ENCODE peak calls at places on chromosome 12, in seven cellular contexts. One of them, this sample, is unnamed.

GRCh38 chr12:79000501-79000900 is 135.9 kb downstream of the SYT1 start:
- DNase-seq in ovary: no peak
- DNase-seq in PC-9: no peak
- DNase-seq in fibroblast of the aortic adventitia: peak; percentile 48
- DNase-seq in CD8-positive, alpha-beta memory T cell: no peak
- DNase-seq in cardiac fibroblast: peak; percentile 32
- DNase-seq in skeletal muscle cell: no peak
- DNase-seq in this sample: no peak

GRCh38 chr12:80861636-80862378 is 75.9 kb downstream of the LIN7A start:
- DNase-seq in ovary: no peak
- DNase-seq in PC-9: no peak
- DNase-seq in fibroblast of the aortic adventitia: peak; percentile 60
- DNase-seq in CD8-positive, alpha-beta memory T cell: no peak
- DNase-seq in cardiac fibroblast: peak; percentile 66
- DNase-seq in skeletal muscle cell: peak; percentile 46
- DNase-seq in this sample: no peak

GRCh38 chr12:29899212-29899931 is 115.6 kb upstream of the TMTC1 start:
- DNase-seq in ovary: no peak
- DNase-seq in PC-9: no peak
- DNase-seq in fibroblast of the aortic adventitia: no peak
- DNase-seq in CD8-positive, alpha-beta memory T cell: no peak
- DNase-seq in cardiac fibroblast: no peak
- DNase-seq in skeletal muscle cell: no peak
- DNase-seq in this sample: no peak

GRCh38 chr12:40099423-40099853 is 6.4 kb downstream of the SLC2A13 start:
- DNase-seq in ovary: no peak
- DNase-seq in PC-9: no peak
- DNase-seq in fibroblast of the aortic adventitia: no peak
- DNase-seq in CD8-positive, alpha-beta memory T cell: no peak
- DNase-seq in cardiac fibroblast: no peak
- DNase-seq in skeletal muscle cell: no peak
- DNase-seq in this sample: no peak

GRCh38 chr12:109732321-109733305 is 19.0 kb downstream of the FAM222A start:
- DNase-seq in ovary: no peak
- DNase-seq in PC-9: no peak
- DNase-seq in fibroblast of the aortic adventitia: no peak
- DNase-seq in CD8-positive, alpha-beta memory T cell: peak; percentile 26
- DNase-seq in cardiac fibroblast: no peak
- DNase-seq in skeletal muscle cell: no peak
- DNase-seq in this sample: peak; percentile 59

GRCh38 chr12:117118838-117119591 is 19.8 kb upstream of the TESC start:
- DNase-seq in ovary: no peak
- DNase-seq in PC-9: no peak
- DNase-seq in fibroblast of the aortic adventitia: no peak
- DNase-seq in CD8-positive, alpha-beta memory T cell: no peak
- DNase-seq in cardiac fibroblast: no peak
- DNase-seq in skeletal muscle cell: no peak
- DNase-seq in this sample: no peak

GRCh38 chr12:80794506-80794905 is 77.8 kb downstream of the MYF5 start:
- DNase-seq in ovary: no peak
- DNase-seq in PC-9: no peak
- DNase-seq in fibroblast of the aortic adventitia: peak; percentile 7
- DNase-seq in CD8-positive, alpha-beta memory T cell: no peak
- DNase-seq in cardiac fibroblast: no peak
- DNase-seq in skeletal muscle cell: no peak
- DNase-seq in this sample: no peak

GRCh38 chr12:122870867-122871664 is 24.9 kb downstream of the VPS37B start:
- DNase-seq in ovary: no peak
- DNase-seq in PC-9: no peak
- DNase-seq in fibroblast of the aortic adventitia: peak; percentile 76
- DNase-seq in CD8-positive, alpha-beta memory T cell: peak; percentile 20
- DNase-seq in cardiac fibroblast: peak; percentile 52
- DNase-seq in skeletal muscle cell: no peak
- DNase-seq in this sample: no peak

GRCh38 chr12:52186135-52186840 is 5.5 kb downstream of the KRT80 start:
- DNase-seq in ovary: no peak
- DNase-seq in PC-9: peak; percentile 94
- DNase-seq in fibroblast of the aortic adventitia: peak; percentile 82
- DNase-seq in CD8-positive, alpha-beta memory T cell: no peak
- DNase-seq in cardiac fibroblast: peak; percentile 85
- DNase-seq in skeletal muscle cell: no peak
- DNase-seq in this sample: no peak

GRCh38 chr12:64633940-64634337 is 23.6 kb downstream of the RASSF3 start:
- DNase-seq in ovary: peak; percentile 39
- DNase-seq in PC-9: peak; percentile 69
- DNase-seq in fibroblast of the aortic adventitia: peak; percentile 61
- DNase-seq in CD8-positive, alpha-beta memory T cell: peak; percentile 56
- DNase-seq in cardiac fibroblast: peak; percentile 77
- DNase-seq in skeletal muscle cell: no peak
- DNase-seq in this sample: peak; percentile 85

GRCh38 chr12:86264451-86265328 is 8.5 kb upstream of the MGAT4C start:
- DNase-seq in ovary: no peak
- DNase-seq in PC-9: peak; percentile 70
- DNase-seq in fibroblast of the aortic adventitia: no peak
- DNase-seq in CD8-positive, alpha-beta memory T cell: peak; percentile 33
- DNase-seq in cardiac fibroblast: no peak
- DNase-seq in skeletal muscle cell: no peak
- DNase-seq in this sample: no peak

GRCh38 chr12:76158518-76159321 is 74.2 kb upstream of the NAP1L1 start:
- DNase-seq in ovary: no peak
- DNase-seq in PC-9: no peak
- DNase-seq in fibroblast of the aortic adventitia: peak; percentile 83
- DNase-seq in CD8-positive, alpha-beta memory T cell: peak; percentile 67
- DNase-seq in cardiac fibroblast: peak; percentile 84
- DNase-seq in skeletal muscle cell: peak; percentile 62
- DNase-seq in this sample: no peak

GRCh38 chr12:31362115-31362758 is 36.3 kb upstream of the SINHCAF start:
- DNase-seq in ovary: no peak
- DNase-seq in PC-9: peak; percentile 46
- DNase-seq in fibroblast of the aortic adventitia: no peak
- DNase-seq in CD8-positive, alpha-beta memory T cell: no peak
- DNase-seq in cardiac fibroblast: no peak
- DNase-seq in skeletal muscle cell: no peak
- DNase-seq in this sample: no peak

GRCh38 chr12:508795-509194 is 49.1 kb downstream of the B4GALNT3 start:
- DNase-seq in ovary: no peak
- DNase-seq in PC-9: peak; percentile 91
- DNase-seq in fibroblast of the aortic adventitia: no peak
- DNase-seq in CD8-positive, alpha-beta memory T cell: no peak
- DNase-seq in cardiac fibroblast: no peak
- DNase-seq in skeletal muscle cell: no peak
- DNase-seq in this sample: no peak

GRCh38 chr12:76643438-76643837 is 83.9 kb upstream of the OSBPL8 start:
- DNase-seq in ovary: no peak
- DNase-seq in PC-9: no peak
- DNase-seq in fibroblast of the aortic adventitia: peak; percentile 10
- DNase-seq in CD8-positive, alpha-beta memory T cell: no peak
- DNase-seq in cardiac fibroblast: no peak
- DNase-seq in skeletal muscle cell: no peak
- DNase-seq in this sample: no peak

GRCh38 chr12:105451211-105451610 is 120.7 kb downstream of the C12orf75 start:
- DNase-seq in ovary: no peak
- DNase-seq in PC-9: no peak
- DNase-seq in fibroblast of the aortic adventitia: peak; percentile 71
- DNase-seq in CD8-positive, alpha-beta memory T cell: no peak
- DNase-seq in cardiac fibroblast: peak; percentile 78
- DNase-seq in skeletal muscle cell: peak; percentile 57
- DNase-seq in this sample: no peak

GRCh38 chr12:62248873-62249272 is 11.3 kb upstream of the USP15 start:
- DNase-seq in ovary: no peak
- DNase-seq in PC-9: no peak
- DNase-seq in fibroblast of the aortic adventitia: peak; percentile 70
- DNase-seq in CD8-positive, alpha-beta memory T cell: no peak
- DNase-seq in cardiac fibroblast: no peak
- DNase-seq in skeletal muscle cell: no peak
- DNase-seq in this sample: no peak

DNA sequence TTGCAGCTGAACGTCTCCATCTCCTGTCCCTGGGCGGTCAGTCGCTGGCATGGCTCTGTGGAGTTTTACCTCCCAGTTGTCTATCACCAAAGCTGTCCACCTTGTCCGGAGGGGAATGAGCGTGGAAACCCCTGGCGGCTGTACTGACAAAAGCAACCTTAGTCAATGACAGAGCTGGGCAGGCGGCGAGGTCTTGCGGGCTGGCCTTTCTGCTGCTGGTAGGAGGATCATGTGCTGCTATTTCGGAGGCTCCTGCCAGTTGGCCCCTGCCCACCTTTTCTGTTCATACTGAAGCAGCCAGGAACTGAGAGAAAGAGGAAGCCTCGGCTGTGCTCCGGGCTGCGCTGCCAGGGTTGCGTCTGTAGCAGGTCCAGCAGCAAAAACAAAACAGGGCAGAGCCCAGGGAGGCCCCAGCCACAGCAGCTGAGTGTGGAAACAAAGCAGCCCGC is 57.7 kb downstream of the HMGA2 start:
- DNase-seq in ovary: peak; percentile 83
- DNase-seq in PC-9: no peak
- DNase-seq in fibroblast of the aortic adventitia: peak; percentile 96
- DNase-seq in CD8-positive, alpha-beta memory T cell: no peak
- DNase-seq in cardiac fibroblast: peak; percentile 61
- DNase-seq in skeletal muscle cell: peak; percentile 52
- DNase-seq in this sample: peak; percentile 91
- H3K4me3 ChIP-seq in ovary: peak overlapping the region; percentile 43
- H3K4me3 ChIP-seq in PC-9: no peak overlapping the region
- H3K4me3 ChIP-seq in fibroblast of the aortic adventitia: peak overlapping the region; percentile 62
- H3K4me3 ChIP-seq in CD8-positive, alpha-beta memory T cell: no peak overlapping the region
- H3K4me3 ChIP-seq in cardiac fibroblast: no peak overlapping the region
- H3K4me3 ChIP-seq in skeletal muscle cell: peak overlapping the region; percentile 25
- H3K4me3 ChIP-seq in this sample: peak overlapping the region; percentile 23

GRCh38 chr12:114679452-114679875 is 4.5 kb downstream of the TBX3 start:
- DNase-seq in ovary: no peak
- DNase-seq in PC-9: no peak
- DNase-seq in fibroblast of the aortic adventitia: no peak
- DNase-seq in CD8-positive, alpha-beta memory T cell: no peak
- DNase-seq in cardiac fibroblast: peak; percentile 35
- DNase-seq in skeletal muscle cell: no peak
- DNase-seq in this sample: no peak

GRCh38 chr12:114676142-114676741 is 7.7 kb downstream of the TBX3 start:
- DNase-seq in ovary: no peak
- DNase-seq in PC-9: no peak
- DNase-seq in fibroblast of the aortic adventitia: no peak
- DNase-seq in CD8-positive, alpha-beta memory T cell: no peak
- DNase-seq in cardiac fibroblast: no peak
- DNase-seq in skeletal muscle cell: no peak
- DNase-seq in this sample: no peak

GRCh38 chr12:114678718-114679117 is 5.3 kb downstream of the TBX3 start:
- DNase-seq in ovary: no peak
- DNase-seq in PC-9: no peak
- DNase-seq in fibroblast of the aortic adventitia: no peak
- DNase-seq in CD8-positive, alpha-beta memory T cell: no peak
- DNase-seq in cardiac fibroblast: no peak
- DNase-seq in skeletal muscle cell: no peak
- DNase-seq in this sample: no peak

GRCh38 chr12:114679942-114680341 is 4.0 kb downstream of the TBX3 start:
- DNase-seq in ovary: no peak
- DNase-seq in PC-9: no peak
- DNase-seq in fibroblast of the aortic adventitia: no peak
- DNase-seq in CD8-positive, alpha-beta memory T cell: no peak
- DNase-seq in cardiac fibroblast: peak; percentile 36
- DNase-seq in skeletal muscle cell: no peak
- DNase-seq in this sample: no peak

GRCh38 chr12:114678028-114678427 is 5.9 kb downstream of the TBX3 start:
- DNase-seq in ovary: no peak
- DNase-seq in PC-9: no peak
- DNase-seq in fibroblast of the aortic adventitia: no peak
- DNase-seq in CD8-positive, alpha-beta memory T cell: no peak
- DNase-seq in cardiac fibroblast: no peak
- DNase-seq in skeletal muscle cell: no peak
- DNase-seq in this sample: no peak
- H3K4me3 ChIP-seq in ovary: no peak overlapping the region
- H3K4me3 ChIP-seq in PC-9: no peak overlapping the region
- H3K4me3 ChIP-seq in fibroblast of the aortic adventitia: no peak overlapping the region
- H3K4me3 ChIP-seq in CD8-positive, alpha-beta memory T cell: no peak overlapping the region
- H3K4me3 ChIP-seq in cardiac fibroblast: no peak overlapping the region
- H3K4me3 ChIP-seq in skeletal muscle cell: no peak overlapping the region
- H3K4me3 ChIP-seq in this sample: no peak overlapping the region

DNA sequence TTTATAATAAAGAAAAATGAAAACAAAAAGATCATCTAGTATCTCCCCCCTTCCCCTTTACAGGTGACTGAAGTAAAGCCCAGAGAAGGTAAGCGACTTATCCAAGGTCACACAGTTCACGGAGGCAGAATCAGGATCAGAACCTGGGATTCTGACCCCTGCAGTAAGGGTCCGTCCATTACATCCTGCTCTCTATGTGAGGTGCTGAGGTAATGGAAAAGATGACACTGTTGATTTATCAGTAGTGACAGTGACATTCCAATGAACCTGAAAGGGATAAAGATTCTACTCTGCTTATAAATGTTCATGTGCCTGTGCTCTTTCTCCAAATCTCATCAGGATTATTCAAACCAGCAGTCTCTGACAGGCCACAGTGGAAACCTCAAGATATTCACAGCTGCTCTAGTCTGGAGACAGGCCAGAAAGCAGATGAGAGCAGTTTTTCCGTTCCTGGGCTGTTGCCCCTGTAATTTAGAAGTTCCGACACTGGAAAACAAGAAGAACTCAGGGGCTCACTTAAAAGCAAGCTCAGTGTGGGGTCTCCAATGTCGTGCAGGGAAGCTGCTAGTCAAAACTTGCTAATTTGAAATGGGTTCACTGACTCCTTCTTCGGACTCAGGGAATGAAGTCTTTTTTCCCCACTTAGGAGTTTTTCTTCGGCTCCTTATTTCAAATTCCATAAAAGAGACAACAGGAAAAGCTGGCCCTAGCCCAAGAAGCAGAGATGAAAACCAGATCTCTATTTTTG is 131.7 kb upstream of the EEA1 start:
- DNase-seq in ovary: peak; percentile 69
- DNase-seq in PC-9: no peak
- DNase-seq in fibroblast of the aortic adventitia: peak; percentile 76
- DNase-seq in CD8-positive, alpha-beta memory T cell: no peak
- DNase-seq in cardiac fibroblast: peak; percentile 36
- DNase-seq in skeletal muscle cell: no peak
- DNase-seq in this sample: no peak
- H3K4me3 ChIP-seq in ovary: no peak overlapping the region
- H3K4me3 ChIP-seq in PC-9: no peak overlapping the region
- H3K4me3 ChIP-seq in fibroblast of the aortic adventitia: peak overlapping the region; percentile 23
- H3K4me3 ChIP-seq in CD8-positive, alpha-beta memory T cell: no peak overlapping the region
- H3K4me3 ChIP-seq in cardiac fibroblast: no peak overlapping the region
- H3K4me3 ChIP-seq in skeletal muscle cell: peak overlapping the region; percentile 22
- H3K4me3 ChIP-seq in this sample: no peak overlapping the region

GRCh38 chr12:130671556-130671955 is 44.5 kb downstream of the RIMBP2 start:
- DNase-seq in ovary: no peak
- DNase-seq in PC-9: no peak
- DNase-seq in fibroblast of the aortic adventitia: no peak
- DNase-seq in CD8-positive, alpha-beta memory T cell: no peak
- DNase-seq in cardiac fibroblast: no peak
- DNase-seq in skeletal muscle cell: no peak
- DNase-seq in this sample: no peak

GRCh38 chr12:130668286-130669204 is 47.6 kb downstream of the RIMBP2 start:
- DNase-seq in ovary: no peak
- DNase-seq in PC-9: no peak
- DNase-seq in fibroblast of the aortic adventitia: no peak
- DNase-seq in CD8-positive, alpha-beta memory T cell: no peak
- DNase-seq in cardiac fibroblast: no peak
- DNase-seq in skeletal muscle cell: no peak
- DNase-seq in this sample: no peak

GRCh38 chr12:130669205-130669557 is 46.9 kb downstream of the RIMBP2 start:
- DNase-seq in ovary: no peak
- DNase-seq in PC-9: no peak
- DNase-seq in fibroblast of the aortic adventitia: no peak
- DNase-seq in CD8-positive, alpha-beta memory T cell: no peak
- DNase-seq in cardiac fibroblast: no peak
- DNase-seq in skeletal muscle cell: no peak
- DNase-seq in this sample: no peak

GRCh38 chr12:130667421-130667960 is 48.6 kb downstream of the RIMBP2 start:
- DNase-seq in ovary: no peak
- DNase-seq in PC-9: no peak
- DNase-seq in fibroblast of the aortic adventitia: no peak
- DNase-seq in CD8-positive, alpha-beta memory T cell: no peak
- DNase-seq in cardiac fibroblast: no peak
- DNase-seq in skeletal muscle cell: no peak
- DNase-seq in this sample: no peak

GRCh38 chr12:130669797-130670196 is 46.3 kb downstream of the RIMBP2 start:
- DNase-seq in ovary: no peak
- DNase-seq in PC-9: no peak
- DNase-seq in fibroblast of the aortic adventitia: no peak
- DNase-seq in CD8-positive, alpha-beta memory T cell: no peak
- DNase-seq in cardiac fibroblast: no peak
- DNase-seq in skeletal muscle cell: no peak
- DNase-seq in this sample: no peak
- H3K4me3 ChIP-seq in ovary: no peak overlapping the region
- H3K4me3 ChIP-seq in PC-9: no peak overlapping the region
- H3K4me3 ChIP-seq in fibroblast of the aortic adventitia: no peak overlapping the region
- H3K4me3 ChIP-seq in CD8-positive, alpha-beta memory T cell: no peak overlapping the region
- H3K4me3 ChIP-seq in cardiac fibroblast: no peak overlapping the region
- H3K4me3 ChIP-seq in skeletal muscle cell: no peak overlapping the region
- H3K4me3 ChIP-seq in this sample: no peak overlapping the region

This sample was measured in tibial artery.